ENCODE peak calls at places on chromosomes 5 and 9, in seven cellular contexts. C is epithelial cell of esophagus, S is tibial nerve, R is IMR-90, Q is DND-41, L is AG04449, Z is cardiac fibroblast. D is an unnamed sample.

GRCh38 chr5:5492087-5492933 is 69.8 kb downstream of the ICE1 start:
- DNase-seq in Q (peak; percentile 45), C (peak; percentile 67), L (peak; percentile 4), S (no peak), R (peak; percentile 61), Z (peak; percentile 70), D (peak; percentile 51)

GRCh38 chr9:100104314-100104713 is 5.3 kb downstream of the INVS start:
- DNase-seq in R (peak; percentile 84), Z (no peak), Q (no peak), C (peak; percentile 96), L (no peak), S (no peak), D (no peak)

GRCh38 chr5:158879993-158880392 is 219.7 kb downstream of the EBF1 start:
- DNase-seq in C (no peak), Z (no peak), L (no peak), R (no peak), S (no peak), Q (no peak), D (no peak)

GRCh38 chr5:136382071-136382470 is 16.7 kb upstream of the TRPC7 start:
- DNase-seq in C (no peak), Q (no peak), Z (no peak), S (no peak), L (no peak), R (no peak), D (no peak)

GRCh38 chr5:174086751-174087150 is 41.2 kb downstream of the NSG2 start:
- DNase-seq in Q (no peak), R (no peak), Z (no peak), L (no peak), S (no peak), C (no peak), D (no peak)

GRCh38 chr5:172823840-172824362 is 10.2 kb upstream of the ERGIC1 start:
- DNase-seq in C (no peak), L (no peak), Z (no peak), S (no peak), R (no peak), Q (no peak), D (no peak)

GRCh38 chr5:1555011-1555807 is 31.4 kb upstream of the LPCAT1 start:
- DNase-seq in L (peak; percentile 29), S (no peak), C (peak; percentile 68), Q (no peak), Z (peak; percentile 84), R (peak; percentile 19), D (no peak)

GRCh38 chr9:95772320-95773060 is 103.0 kb upstream of the ERCC6L2 start:
- DNase-seq in S (peak; percentile 37), R (peak; percentile 65), Z (peak; percentile 78), L (no peak), C (no peak), Q (no peak), D (no peak)

GRCh38 chr9:18390393-18390792 is 83.6 kb upstream of the ADAMTSL1 start:
- DNase-seq in S (no peak), Z (peak; percentile 70), C (no peak), R (peak; percentile 26), L (no peak), Q (no peak), D (no peak)

GRCh38 chr5:111398013-111398412 is 114.3 kb downstream of the STARD4 start:
- DNase-seq in C (no peak), Z (no peak), Q (no peak), L (no peak), R (no peak), S (no peak), D (no peak)

GRCh38 chr5:111399113-111399512 is 113.2 kb downstream of the STARD4 start:
- DNase-seq in Q (no peak), S (no peak), R (no peak), Z (no peak), C (no peak), L (no peak), D (no peak)

GRCh38 chr5:111404270-111404769 is 108.0 kb downstream of the STARD4 start:
- DNase-seq in C (no peak), Z (no peak), R (no peak), S (no peak), L (no peak), Q (no peak), D (no peak)

GRCh38 chr5:111407562-111407961 is 104.8 kb downstream of the STARD4 start:
- DNase-seq in Z (no peak), L (no peak), R (no peak), C (no peak), S (no peak), Q (no peak), D (no peak)

DNA sequence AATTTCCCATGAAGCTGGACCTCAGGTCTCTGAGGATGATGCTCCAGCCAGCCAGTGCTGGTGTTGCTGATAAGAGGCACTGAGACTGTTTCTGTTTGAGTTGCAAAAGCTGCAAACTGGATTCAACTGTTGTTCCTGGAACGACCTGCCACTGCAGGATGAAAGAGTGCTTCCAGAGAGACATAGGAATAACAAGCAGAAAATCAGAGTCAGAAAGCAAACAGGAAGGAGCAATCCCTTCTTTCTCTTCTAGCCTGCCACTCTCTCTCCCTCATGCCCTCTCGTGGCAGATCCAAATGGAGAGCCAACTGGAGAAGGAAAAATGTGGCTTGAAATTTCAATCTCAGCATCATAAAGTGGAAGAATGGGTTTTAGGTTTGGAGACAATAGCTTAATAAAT is 110.4 kb downstream of the STARD4 start:
- DNase-seq in C (peak; percentile 4), Z (no peak), R (no peak), S (no peak), L (no peak), Q (no peak), D (no peak)
- TF ChIP-seq CTCF in C (peak; percentile 34), Z (no peak), R (peak; percentile 4), S (no peak), L (peak; percentile 8), Q (no peak), D (no peak)

DNA sequence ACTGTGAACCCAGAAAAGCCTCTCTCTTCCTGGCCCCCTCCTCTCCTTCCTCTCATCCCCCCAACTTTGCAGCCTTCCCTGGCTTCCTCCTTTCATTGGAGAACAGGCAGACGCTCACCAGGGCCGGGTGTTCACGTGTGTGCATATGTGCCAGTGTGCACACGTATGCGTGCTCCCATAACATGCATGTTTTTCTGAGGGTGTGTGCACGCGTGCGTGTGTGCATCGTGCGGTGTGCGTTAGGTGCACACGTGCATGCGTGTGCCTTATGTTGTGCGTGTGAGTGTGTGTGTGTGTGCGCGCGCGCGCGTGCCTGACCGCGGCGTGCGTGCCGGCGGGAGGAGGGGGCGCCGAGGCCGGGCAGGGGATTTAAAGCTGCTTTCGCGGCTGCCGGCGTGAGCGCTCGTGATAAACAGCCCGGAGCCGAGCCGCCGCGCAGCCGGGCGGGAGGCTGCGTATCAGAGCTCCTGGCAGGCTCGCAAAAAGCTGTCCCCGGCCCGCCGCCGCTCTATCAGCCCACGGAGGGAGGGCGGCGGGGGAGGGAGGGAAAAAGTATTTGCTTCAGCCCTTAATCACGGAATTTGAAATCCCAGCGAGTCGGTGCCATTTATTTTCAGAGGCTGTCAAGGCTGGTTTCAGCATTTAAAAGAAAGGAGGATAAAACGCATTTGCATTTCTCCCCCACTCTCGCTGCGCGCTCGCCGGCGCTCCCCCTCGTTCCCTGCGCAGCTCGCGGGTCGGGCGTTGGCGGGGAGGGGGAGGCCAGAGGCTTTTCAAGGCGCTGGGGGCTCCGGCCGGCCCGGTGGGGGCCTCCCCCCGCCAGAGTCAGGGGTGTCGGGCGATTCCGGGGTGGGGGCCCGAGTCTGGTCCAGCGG is 183.9 kb downstream of the C9orf50 start:
- DNase-seq in Z (peak; percentile 86), Q (no peak), S (peak; percentile 48), C (peak; percentile 37), R (peak; percentile 57), L (no peak), D (no peak)
- H3K4me3 ChIP-seq in Z (peak overlapping the region; percentile 42), Q (no peak overlapping the region), S (peak overlapping the region; percentile 30), C (peak overlapping the region; percentile 43), R (peak overlapping the region; percentile 51), L (peak overlapping the region; percentile 57), D (no peak overlapping the region)

GRCh38 chr5:138653502-138653901 is 78.3 kb upstream of the HSPA9 start:
- DNase-seq in R (peak; percentile 35), Z (peak; percentile 52), Q (no peak), S (no peak), L (no peak), C (peak; percentile 66), D (no peak)
- TF ChIP-seq CTCF in R (peak; percentile 42), Z (peak; percentile 48), Q (peak; percentile 38), S (no peak), L (peak; percentile 28), C (peak; percentile 65), D (peak; percentile 2)

GRCh38 chr9:137876269-137876668 is 1.3 kb upstream of the CACNA1B start:
- DNase-seq in Q (no peak), S (no peak), C (no peak), R (no peak), L (no peak), Z (no peak), D (no peak)

GRCh38 chr9:137878146-137878941 is 762 bp downstream of the CACNA1B start:
- DNase-seq in C (peak; percentile 9), Z (peak; percentile 19), R (no peak), L (no peak), Q (no peak), S (no peak), D (no peak)

GRCh38 chr9:137875846-137876245 is 1.7 kb upstream of the CACNA1B start:
- DNase-seq in L (no peak), C (no peak), S (no peak), Z (no peak), Q (no peak), R (no peak), D (no peak)

GRCh38 chr9:137875354-137875753 is 2.2 kb upstream of the CACNA1B start:
- DNase-seq in C (no peak), Q (no peak), S (no peak), L (no peak), R (no peak), Z (no peak), D (no peak)

DNA sequence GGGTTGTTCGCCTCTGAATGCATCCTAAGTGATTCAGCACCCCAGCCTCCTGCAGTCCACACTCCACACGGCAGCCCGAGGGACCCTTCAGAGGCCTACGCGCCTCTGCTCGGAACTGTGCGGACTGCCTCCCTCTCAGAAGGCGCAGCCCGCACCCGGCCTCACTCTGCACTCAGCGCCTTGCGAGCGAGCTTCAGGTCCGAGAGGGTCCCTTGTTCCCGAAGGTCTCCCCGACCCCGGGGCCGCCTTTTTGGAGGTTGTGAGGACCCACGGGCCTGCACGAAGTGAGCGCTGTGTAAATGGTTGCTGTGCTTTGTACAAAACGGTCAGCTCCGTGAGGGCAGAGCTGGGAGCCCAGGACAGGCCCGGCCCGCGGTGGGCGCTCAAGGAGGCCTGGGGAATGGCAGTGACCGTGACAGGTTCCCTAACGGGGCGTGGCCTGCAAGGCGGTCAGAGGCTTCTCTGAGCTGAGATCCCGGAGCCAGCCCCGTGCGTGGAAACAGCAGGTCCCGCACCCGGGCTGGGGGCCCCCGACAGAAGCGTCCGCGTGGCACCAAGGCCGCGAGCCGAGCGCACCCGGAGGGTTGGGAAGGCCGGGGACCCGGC is 698 bp upstream of the CACNA1B start:
- DNase-seq in Z (no peak), C (no peak), S (no peak), Q (no peak), L (no peak), R (no peak), D (no peak)
- H3K4me3 ChIP-seq in Z (no peak overlapping the region), C (no peak overlapping the region), S (no peak overlapping the region), Q (no peak overlapping the region), L (no peak overlapping the region), R (no peak overlapping the region), D (no peak overlapping the region)

GRCh38 chr9:69535296-69535832 is 136.8 kb downstream of the APBA1 start:
- DNase-seq in C (no peak), R (peak; percentile 4), Z (no peak), L (no peak), Q (no peak), S (no peak), D (no peak)
- TF ChIP-seq CTCF in C (no peak), R (no peak), Z (peak; percentile 14), L (no peak), Q (no peak), S (no peak), D (no peak)